ENCODE peak calls at places on chromosome 20, in four cellular contexts. H, L, Z and A are unnamed samples.
A peak's percentile ranks its signal among the peaks of the same experiment; 100 is the strongest.

GRCh38 chr20:54023406-54023805 is 47.0 kb downstream of the BCAS1 start:
- DNase-seq in H (no peak), Z (no peak), L (no peak), A (no peak)

GRCh38 chr20:1702288-1702687 is 44.7 kb upstream of the SIRPG start:
- DNase-seq in H (peak; percentile 31), L (no peak), Z (no peak), A (no peak)

GRCh38 chr20:64121586-64121985 is 14.2 kb upstream of the NPBWR2 start:
- DNase-seq in Z (no peak), H (peak; percentile 14), L (no peak), A (no peak)

GRCh38 chr20:20412750-20413149 is 44.8 kb downstream of the INSM1 start:
- DNase-seq in H (no peak), L (no peak), Z (no peak), A (no peak)

GRCh38 chr20:62860924-62861691 is 514 bp downstream of the TCFL5 start:
- DNase-seq in H (no peak), Z (no peak), L (peak; percentile 36), A (no peak)

GRCh38 chr20:24135786-24136185 is 147.2 kb upstream of the GGTLC1 start:
- DNase-seq in Z (no peak), H (no peak), L (no peak), A (no peak)

GRCh38 chr20:12970372-12970821 is 38.4 kb upstream of the SPTLC3 start:
- DNase-seq in L (no peak), H (no peak), Z (no peak), A (no peak)

GRCh38 chr20:53055668-53056067 is 83.5 kb downstream of the TSHZ2 start:
- DNase-seq in L (no peak), H (no peak), Z (no peak), A (no peak)

DNA sequence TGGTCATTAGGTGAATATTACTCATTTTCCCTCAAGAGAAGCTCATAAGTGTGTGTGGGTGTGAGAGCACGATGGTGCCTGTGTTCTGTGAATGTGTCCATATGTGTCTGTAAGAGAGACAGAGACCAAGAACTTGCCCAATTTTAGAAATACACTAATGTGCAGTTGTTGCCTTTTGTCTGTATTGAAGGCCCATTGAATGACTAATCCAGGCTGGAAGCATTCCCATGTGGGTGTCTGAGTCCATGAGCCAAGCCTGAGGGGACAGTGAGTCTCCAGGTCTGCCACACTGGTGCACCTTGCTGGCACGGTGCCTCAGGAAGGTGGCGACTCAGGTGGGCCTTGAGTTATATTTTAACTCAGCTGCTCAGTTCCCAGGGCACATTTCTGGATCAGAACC is 25.5 kb upstream of the ASXL1 start:
- DNase-seq in Z (no peak), H (no peak), L (no peak), A (no peak)
- TF ChIP-seq CTCF in Z (no peak), H (no peak), L (no peak), A (no peak)

GRCh38 chr20:46305331-46305972 is 2.8 kb downstream of the CDH22 start:
- DNase-seq in H (no peak), L (no peak), Z (no peak), A (no peak)
- TF ChIP-seq CTCF in H (no peak), L (no peak), Z (no peak), A (no peak)

DNA sequence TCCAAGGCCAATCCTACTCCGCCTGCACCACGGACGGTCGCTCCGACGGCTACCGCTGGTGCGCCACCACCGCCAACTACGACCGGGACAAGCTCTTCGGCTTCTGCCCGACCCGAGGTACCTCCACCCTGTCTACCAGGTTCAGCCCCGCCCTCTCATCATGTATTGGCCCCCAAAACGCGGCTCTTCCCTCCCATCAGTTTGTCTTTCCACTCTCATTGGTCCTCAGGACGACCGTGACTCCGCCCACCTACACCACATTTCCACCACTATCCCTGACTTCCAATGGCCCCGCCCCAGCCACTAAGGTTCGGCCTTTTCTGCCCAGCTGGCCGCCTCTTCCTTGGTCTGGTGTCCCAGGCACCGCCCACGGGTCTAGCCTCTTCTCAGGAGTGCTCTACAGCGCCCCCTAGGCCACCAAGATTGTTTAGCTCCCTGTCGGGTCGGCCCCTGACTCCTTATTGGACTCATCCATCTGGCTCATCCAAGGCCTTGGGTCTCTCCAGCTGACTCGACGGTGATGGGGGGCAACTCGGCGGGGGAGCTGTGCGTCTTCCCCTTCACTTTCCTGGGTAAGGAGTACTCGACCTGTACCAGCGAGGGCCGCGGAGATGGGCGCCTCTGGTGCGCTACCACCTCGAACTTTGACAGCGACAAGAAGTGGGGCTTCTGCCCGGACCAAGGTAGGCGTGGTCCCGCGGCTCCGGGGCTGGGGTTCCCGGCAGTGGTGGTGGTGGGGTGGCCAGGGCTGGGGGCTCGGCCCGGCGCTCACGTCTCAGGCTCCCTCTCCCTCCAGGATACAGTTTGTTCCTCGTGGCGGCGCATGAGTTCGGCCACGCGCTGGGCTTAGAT is 3.1 kb downstream of the MMP9 start:
- DNase-seq in Z (peak; percentile 88), H (peak; percentile 85), L (peak; percentile 19), A (no peak)
- TF ChIP-seq CTCF in Z (peak; percentile 21), H (no peak), L (no peak), A (peak; percentile 8)

GRCh38 chr20:417801-418342 is 9.8 kb downstream of the RBCK1 start:
- DNase-seq in H (no peak), Z (no peak), L (no peak), A (no peak)

GRCh38 chr20:420721-421574 is 12.8 kb downstream of the RBCK1 start:
- DNase-seq in L (no peak), H (no peak), Z (no peak), A (no peak)

GRCh38 chr20:418858-419365 is 10.8 kb downstream of the RBCK1 start:
- DNase-seq in H (no peak), L (no peak), Z (no peak), A (no peak)

GRCh38 chr20:420169-420620 is 12.1 kb downstream of the RBCK1 start:
- DNase-seq in Z (no peak), L (no peak), H (no peak), A (no peak)

GRCh38 chr20:419556-420168 is 11.6 kb downstream of the RBCK1 start:
- DNase-seq in L (no peak), H (no peak), Z (no peak), A (no peak)
- TF ChIP-seq CTCF in L (no peak), H (no peak), Z (no peak), A (no peak)

DNA sequence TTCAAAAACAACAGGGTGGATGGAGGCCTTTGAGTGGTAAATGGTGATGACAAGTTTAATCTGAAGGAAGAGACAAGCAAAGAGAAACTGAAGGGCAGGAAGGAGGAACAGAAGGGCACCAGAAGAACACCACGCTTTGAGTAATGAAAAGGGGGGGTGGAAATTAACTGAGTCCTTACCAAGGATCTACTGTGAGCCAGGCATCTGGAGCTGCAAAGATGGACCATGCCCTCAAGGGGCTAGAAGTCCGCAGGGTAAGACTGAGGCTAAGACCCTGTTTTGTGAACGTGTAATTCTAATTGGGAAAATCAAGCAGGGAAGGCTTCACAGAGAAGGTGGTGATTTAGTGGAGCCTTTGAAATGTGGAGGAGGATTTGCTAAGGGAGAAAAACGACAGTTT is 1.6 kb downstream of the NDRG3 start:
- DNase-seq in Z (no peak), L (no peak), H (no peak), A (no peak)
- TF ChIP-seq CTCF in Z (no peak), L (no peak), H (no peak), A (no peak)

GRCh38 chr20:40441771-40442170 is 247.3 kb downstream of the MAFB start:
- DNase-seq in Z (no peak), H (no peak), L (no peak), A (no peak)

GRCh38 chr20:40443731-40444130 is 245.3 kb downstream of the MAFB start:
- DNase-seq in Z (no peak), H (no peak), L (no peak), A (no peak)

GRCh38 chr20:40438161-40438835 is 250.7 kb downstream of the MAFB start:
- DNase-seq in Z (no peak), H (no peak), L (no peak), A (no peak)

GRCh38 chr20:40446868-40447267 is 242.2 kb downstream of the MAFB start:
- DNase-seq in H (no peak), L (no peak), Z (no peak), A (no peak)

DNA sequence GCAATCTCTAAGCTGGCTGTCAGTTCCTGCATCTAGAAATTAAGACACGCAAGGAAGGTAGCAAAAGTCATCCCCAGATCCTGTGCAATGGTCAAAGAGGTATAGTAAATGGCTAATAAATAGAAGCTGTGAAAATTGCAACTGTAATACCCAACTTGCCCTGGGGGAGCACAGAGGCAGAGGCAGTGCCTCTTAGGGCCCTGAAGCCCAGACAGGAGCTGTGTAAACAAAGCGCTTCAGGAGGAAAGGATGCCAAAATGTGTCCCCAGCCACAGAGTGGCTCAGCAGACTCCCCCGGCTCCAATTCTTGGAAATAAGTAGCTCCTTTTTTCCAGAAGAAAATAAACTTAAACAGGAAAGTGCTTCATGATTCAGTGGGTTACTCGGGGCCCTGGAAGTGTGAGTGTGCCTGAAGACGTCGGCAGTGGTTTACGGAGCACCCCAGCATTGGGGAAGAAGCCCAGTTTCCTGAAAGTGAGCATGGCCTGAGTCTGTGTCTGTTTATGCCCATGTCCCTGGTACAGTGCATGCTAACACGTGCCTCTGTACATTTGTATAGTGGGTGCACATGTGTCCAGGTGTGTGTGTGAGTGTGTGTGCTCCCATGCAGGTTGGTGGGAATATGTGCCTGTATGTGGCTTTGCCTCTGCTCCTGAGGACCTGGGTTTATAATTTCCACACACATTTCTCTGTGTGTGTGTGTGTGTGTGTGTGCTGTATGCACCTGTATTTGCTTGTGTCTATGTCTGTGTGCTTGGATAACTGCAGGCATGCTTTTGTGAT is 246.7 kb downstream of the MAFB start:
- DNase-seq in Z (no peak), L (no peak), H (no peak), A (no peak)
- TF ChIP-seq CTCF in Z (peak; percentile 13), L (no peak), H (no peak), A (peak; percentile 50)

GRCh38 chr20:5511505-5511904 is 194.8 kb upstream of the PROKR2 start:
- DNase-seq in L (no peak), Z (no peak), H (no peak), A (no peak)

GRCh38 chr20:5511082-5511481 is 194.3 kb upstream of the PROKR2 start:
- DNase-seq in H (no peak), Z (no peak), L (no peak), A (no peak)

GRCh38 chr20:5511930-5512329 is 195.2 kb upstream of the PROKR2 start:
- DNase-seq in L (no peak), Z (no peak), H (no peak), A (no peak)

GRCh38 chr20:5510446-5510845 is 193.7 kb upstream of the PROKR2 start:
- DNase-seq in H (no peak), L (no peak), Z (no peak), A (peak; percentile 11)

DNA sequence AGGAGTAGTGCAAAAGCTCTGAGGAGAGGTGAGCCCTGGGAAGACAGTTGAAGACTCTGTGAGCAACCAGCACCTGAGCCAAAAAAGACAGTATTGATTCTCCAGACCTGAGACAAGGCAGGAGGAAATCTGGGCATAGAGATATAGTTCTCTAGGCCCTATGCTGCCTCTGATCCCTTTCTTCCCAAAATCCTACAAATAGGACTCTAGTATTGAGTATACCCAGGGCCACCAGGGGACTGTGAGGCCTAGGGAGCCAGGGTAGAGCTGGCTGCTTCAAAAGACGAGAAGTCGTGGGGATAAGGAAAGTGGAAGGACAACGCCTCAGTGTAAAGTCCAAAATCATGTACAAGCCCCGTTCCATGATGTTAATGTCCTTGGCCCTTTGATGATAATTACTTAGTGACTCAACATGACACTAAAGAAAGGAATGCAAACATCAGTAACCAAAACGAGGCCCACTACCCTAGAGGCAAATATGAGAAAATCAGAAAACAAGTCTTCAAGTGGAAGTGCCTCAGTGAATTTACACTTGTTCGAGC is 197.3 kb upstream of the PROKR2 start:
- DNase-seq in Z (no peak), L (no peak), H (no peak), A (no peak)
- TF ChIP-seq CTCF in Z (no peak), L (no peak), H (no peak), A (no peak)